ENCODE peak calls at places on chromosome 19, in six cellular contexts. W, E, C, L, T and Q are unnamed samples.
A peak's percentile ranks its signal among the peaks of the same experiment; 100 is the strongest.

GRCh38 chr19:52034051-52034728 is 6.0 kb upstream of the ZNF614 start:
- DNase-seq in W (no peak), E (no peak), C (no peak), L (no peak), T (no peak), Q (no peak)

GRCh38 chr19:46950526-46951235 is 69.0 kb upstream of the NPAS1 start:
- DNase-seq in W (no peak), E (no peak), C (no peak), L (no peak), T (no peak), Q (no peak)

GRCh38 chr19:15897026-15897737 is 692 bp downstream of the CYP4F2 start:
- DNase-seq in W (no peak), E (no peak), C (no peak), L (no peak), T (no peak), Q (no peak)

GRCh38 chr19:482186-483041 is 13.9 kb upstream of the MADCAM1 start:
- DNase-seq in W (no peak), E (no peak), C (peak; percentile 30), L (no peak), T (no peak), Q (no peak)

GRCh38 chr19:48554385-48555091 is 2.6 kb downstream of the SULT2B1 start:
- DNase-seq in W (no peak), E (peak; percentile 67), C (no peak), L (no peak), T (no peak), Q (no peak)

GRCh38 chr19:53511933-53512374 is 26.0 kb upstream of the ZNF331 start:
- DNase-seq in W (peak; percentile 63), E (peak; percentile 71), C (peak; percentile 79), L (peak; percentile 7), T (no peak), Q (no peak)

GRCh38 chr19:9621156-9622037 is at the start of gene ZNF561:
- DNase-seq in W (peak; percentile 92), E (peak; percentile 86), C (peak; percentile 86), L (peak; percentile 81), T (peak; percentile 61), Q (peak; percentile 66)

GRCh38 chr19:31784631-31785237 is 435.5 kb upstream of the TSHZ3 start:
- DNase-seq in W (no peak), E (no peak), C (no peak), L (no peak), T (no peak), Q (no peak)

GRCh38 chr19:52007436-52007804 is 591 bp downstream of the ZNF615 start:
- DNase-seq in W (no peak), E (no peak), C (peak; percentile 38), L (no peak), T (no peak), Q (no peak)

GRCh38 chr19:37329686-37330085 is 41.2 kb upstream of the ZNF527 start:
- DNase-seq in W (no peak), E (peak; percentile 32), C (peak; percentile 32), L (no peak), T (no peak), Q (no peak)

GRCh38 chr19:16824658-16825311 is 4.4 kb upstream of the SIN3B start:
- DNase-seq in W (no peak), E (no peak), C (no peak), L (no peak), T (no peak), Q (no peak)

GRCh38 chr19:35123573-35123972 is 8.0 kb downstream of the FXYD3 start:
- DNase-seq in W (no peak), E (no peak), C (no peak), L (no peak), T (no peak), Q (no peak)

GRCh38 chr19:30882411-30883005 is 466.7 kb downstream of the TSHZ3 start:
- DNase-seq in W (no peak), E (no peak), C (no peak), L (no peak), T (no peak), Q (no peak)

GRCh38 chr19:5718579-5719273 is 1.2 kb downstream of the LONP1 start:
- DNase-seq in W (peak; percentile 41), E (peak; percentile 27), C (no peak), L (peak; percentile 50), T (peak; percentile 5), Q (peak; percentile 78)

GRCh38 chr19:32311371-32311770 is 34.0 kb upstream of the ZNF507 start:
- DNase-seq in W (no peak), E (no peak), C (no peak), L (no peak), T (no peak), Q (no peak)

GRCh38 chr19:57002195-57002601 is 117.6 kb upstream of the USP29 start:
- DNase-seq in W (no peak), E (peak; percentile 23), C (no peak), L (no peak), T (no peak), Q (no peak)

GRCh38 chr19:7916137-7916907 is 1.7 kb downstream of the TGFBR3L start:
- DNase-seq in W (no peak), E (no peak), C (peak; percentile 68), L (no peak), T (no peak), Q (no peak)

GRCh38 chr19:16366433-16367268 is 42.0 kb downstream of the KLF2 start:
- DNase-seq in W (no peak), E (no peak), C (no peak), L (no peak), T (peak; percentile 69), Q (no peak)

GRCh38 chr19:14433454-14434156 is 499 bp downstream of the PKN1 start:
- DNase-seq in W (no peak), E (no peak), C (peak; percentile 59), L (no peak), T (no peak), Q (no peak)

GRCh38 chr19:53982056-53982455 is 9.4 kb upstream of the CACNG6 start:
- DNase-seq in W (no peak), E (no peak), C (peak; percentile 64), L (no peak), T (no peak), Q (no peak)

GRCh38 chr19:31350693-31351211 is 1.5 kb upstream of the TSHZ3 start:
- DNase-seq in W (peak; percentile 82), E (no peak), C (peak; percentile 87), L (no peak), T (no peak), Q (no peak)

GRCh38 chr19:52464798-52465470 is 11.6 kb downstream of the ZNF578 start:
- DNase-seq in W (peak; percentile 48), E (peak; percentile 24), C (no peak), L (peak; percentile 2), T (no peak), Q (no peak)

GRCh38 chr19:3365447-3366103 is 808 bp upstream of the NFIC start:
- DNase-seq in W (no peak), E (no peak), C (peak; percentile 82), L (peak; percentile 40), T (no peak), Q (no peak)

GRCh38 chr19:15292847-15293582 is 39.3 kb downstream of the BRD4 start:
- DNase-seq in W (no peak), E (no peak), C (no peak), L (no peak), T (no peak), Q (no peak)

GRCh38 chr19:41545547-41545946 is 30.4 kb upstream of the CEACAM21 start:
- DNase-seq in W (no peak), E (no peak), C (no peak), L (no peak), T (no peak), Q (no peak)

GRCh38 chr19:41548954-41549688 is 26.8 kb upstream of the CEACAM21 start:
- DNase-seq in W (no peak), E (no peak), C (no peak), L (no peak), T (no peak), Q (no peak)

GRCh38 chr19:41548047-41548446 is 27.9 kb upstream of the CEACAM21 start:
- DNase-seq in W (no peak), E (no peak), C (no peak), L (no peak), T (no peak), Q (no peak)

GRCh38 chr19:41547569-41547968 is 28.4 kb upstream of the CEACAM21 start:
- DNase-seq in W (no peak), E (no peak), C (no peak), L (no peak), T (no peak), Q (no peak)

GRCh38 chr19:41546386-41546789 is 29.6 kb upstream of the CEACAM21 start:
- DNase-seq in W (no peak), E (no peak), C (no peak), L (no peak), T (no peak), Q (no peak)
- H3K9ac ChIP-seq in W (no peak overlapping the region), E (no peak overlapping the region), C (no peak overlapping the region), L (no peak overlapping the region), T (peak overlapping the region; percentile 32), Q (no peak overlapping the region)

GRCh38 chr19:49929121-49929610 is at the start of the genes ATF5 and NUP62:
- DNase-seq in W (peak; percentile 97), E (peak; percentile 80), C (peak; percentile 98), L (peak; percentile 59), T (peak; percentile 46), Q (peak; percentile 63)
- TF ChIP-seq POLR2AphosphoS5 in W (peak; percentile 50), E (no peak), C (no peak), L (peak; percentile 86), T (peak; percentile 94), Q (peak; percentile 71)

DNA sequence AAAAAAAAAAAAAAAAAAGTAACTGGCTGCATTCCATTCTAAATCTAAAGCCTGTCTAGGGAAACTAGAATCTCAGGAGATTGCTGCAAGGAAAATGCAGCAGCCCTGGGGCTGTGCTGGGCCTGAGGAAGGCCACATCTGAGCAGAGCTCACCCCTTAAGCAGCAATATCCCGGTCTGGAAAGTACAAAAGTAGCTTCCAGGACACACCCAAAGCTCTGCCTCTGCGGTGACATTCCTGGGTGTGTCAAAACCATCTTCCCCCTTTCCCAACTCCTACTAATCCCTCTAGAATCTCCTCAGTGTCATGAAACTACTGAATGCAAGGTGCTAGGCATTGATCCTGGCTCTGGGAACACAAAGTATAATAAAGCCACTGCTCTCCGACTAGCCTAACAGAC is 5.0 kb downstream of the PBX4 start:
- DNase-seq in W (no peak), E (no peak), C (no peak), L (peak; percentile 63), T (no peak), Q (no peak)
- H3K9ac ChIP-seq in W (no peak overlapping the region), E (no peak overlapping the region), C (no peak overlapping the region), L (peak overlapping the region; percentile 58), T (no peak overlapping the region), Q (no peak overlapping the region)

DNA sequence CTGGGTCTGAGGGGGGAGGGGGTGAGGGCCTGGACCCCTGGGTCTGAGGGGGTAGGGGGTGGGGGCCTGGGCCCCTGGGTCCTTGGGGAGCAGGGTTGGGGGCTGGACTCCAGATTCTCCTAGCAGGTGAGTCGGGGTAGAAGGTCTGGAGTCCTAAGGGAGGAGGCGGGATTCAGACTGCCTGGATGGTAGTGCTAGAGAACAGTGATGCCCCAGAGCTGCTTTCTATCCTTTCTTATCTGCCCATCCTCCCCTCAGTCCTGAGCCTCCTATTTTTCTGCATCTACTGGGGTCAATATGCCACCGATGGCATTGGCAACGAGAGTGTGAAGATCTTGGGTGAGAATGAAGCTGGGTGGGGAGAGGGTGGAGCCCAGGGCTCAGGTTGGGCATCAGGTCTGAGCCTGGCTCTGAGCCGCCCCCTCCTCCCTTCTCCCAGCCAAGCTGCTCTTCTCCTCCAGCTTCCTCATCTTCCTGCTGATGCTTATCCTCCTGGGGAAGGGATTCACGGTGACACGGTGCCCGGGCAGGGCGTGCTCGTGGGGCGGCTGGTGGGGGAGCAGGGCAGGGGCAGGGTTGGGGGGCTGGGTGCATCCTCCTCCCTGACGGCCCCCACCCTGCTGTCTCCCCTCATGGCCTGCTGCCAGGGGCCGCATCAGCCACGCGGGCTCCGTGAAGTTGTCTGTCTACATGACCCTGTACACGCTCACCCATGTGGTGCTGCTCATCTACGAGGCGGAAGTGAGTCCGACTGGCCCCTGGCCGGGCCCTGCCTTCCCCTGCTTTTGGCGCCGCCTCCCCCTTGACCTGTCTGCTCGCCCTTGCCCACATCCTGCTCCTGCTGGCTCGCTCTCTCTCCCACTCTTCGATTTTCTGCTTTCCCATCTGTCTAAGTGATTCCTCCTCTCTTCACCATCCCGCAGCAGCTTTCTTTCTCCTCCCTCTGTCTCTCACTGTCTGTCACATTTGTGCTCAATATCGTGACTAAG is 3.4 kb downstream of the TMEM145 start:
- DNase-seq in W (no peak), E (peak; percentile 46), C (peak; percentile 36), L (no peak), T (peak; percentile 25), Q (no peak)
- TF ChIP-seq POLR2AphosphoS5 in W (no peak), E (no peak), C (no peak), L (no peak), T (no peak), Q (no peak)